ENCODE peak calls at places on chromosomes 6 and 20, in four cellular contexts. T is GM10248, O is lower leg skin, D is PC-3. J is an unnamed sample.

GRCh38 chr6:151723152-151723551 is 84.3 kb upstream of the ESR1 start:
- DNase-seq in T (peak), O (no peak), D (no peak), J (no peak)

GRCh38 chr6:146693342-146693741 is 94.6 kb downstream of the ADGB start:
- DNase-seq in T (no peak), O (no peak), D (no peak), J (no peak)

GRCh38 chr20:33840759-33841438 is 29.8 kb downstream of the CHMP4B start:
- DNase-seq in T (no peak), O (no peak), D (no peak), J (no peak)

GRCh38 chr6:699319-699718 is 6.4 kb upstream of the EXOC2 start:
- DNase-seq in T (no peak), O (no peak), D (no peak), J (no peak)

GRCh38 chr6:144597511-144597910 is 312.4 kb downstream of the UTRN start:
- DNase-seq in T (no peak), O (no peak), D (no peak), J (no peak)

GRCh38 chr6:14665827-14666724 is 548.5 kb downstream of the CD83 start:
- DNase-seq in T (peak), O (peak), D (peak), J (no peak)

GRCh38 chr6:125888989-125889656 is 67.4 kb upstream of the HINT3 start:
- DNase-seq in T (peak), O (no peak), D (peak), J (no peak)

GRCh38 chr6:136317976-136318375 is 28.3 kb upstream of the BCLAF1 start:
- DNase-seq in T (no peak), O (no peak), D (no peak), J (no peak)

GRCh38 chr6:26195924-26196845 is 109.0 kb downstream of the HFE start:
- DNase-seq in T (no peak), O (no peak), D (peak), J (peak)

GRCh38 chr20:19690462-19690861 is 67.6 kb upstream of the RIN2 start:
- DNase-seq in T (no peak), O (no peak), D (no peak), J (no peak)

GRCh38 chr20:19683822-19684221 is 74.2 kb upstream of the RIN2 start:
- DNase-seq in T (no peak), O (no peak), D (no peak), J (no peak)

GRCh38 chr20:19691125-19691524 is 66.9 kb upstream of the RIN2 start:
- DNase-seq in T (no peak), O (no peak), D (no peak), J (no peak)

GRCh38 chr20:19692100-19692499 is 66.0 kb upstream of the RIN2 start:
- DNase-seq in T (no peak), O (no peak), D (peak), J (no peak)

GRCh38 chr20:19688031-19688806 is 69.8 kb upstream of the RIN2 start:
- DNase-seq in T (no peak), O (peak), D (peak), J (no peak)
- TF ChIP-seq CTCF in T (peak), O (no peak), D (peak), J (no peak)

DNA sequence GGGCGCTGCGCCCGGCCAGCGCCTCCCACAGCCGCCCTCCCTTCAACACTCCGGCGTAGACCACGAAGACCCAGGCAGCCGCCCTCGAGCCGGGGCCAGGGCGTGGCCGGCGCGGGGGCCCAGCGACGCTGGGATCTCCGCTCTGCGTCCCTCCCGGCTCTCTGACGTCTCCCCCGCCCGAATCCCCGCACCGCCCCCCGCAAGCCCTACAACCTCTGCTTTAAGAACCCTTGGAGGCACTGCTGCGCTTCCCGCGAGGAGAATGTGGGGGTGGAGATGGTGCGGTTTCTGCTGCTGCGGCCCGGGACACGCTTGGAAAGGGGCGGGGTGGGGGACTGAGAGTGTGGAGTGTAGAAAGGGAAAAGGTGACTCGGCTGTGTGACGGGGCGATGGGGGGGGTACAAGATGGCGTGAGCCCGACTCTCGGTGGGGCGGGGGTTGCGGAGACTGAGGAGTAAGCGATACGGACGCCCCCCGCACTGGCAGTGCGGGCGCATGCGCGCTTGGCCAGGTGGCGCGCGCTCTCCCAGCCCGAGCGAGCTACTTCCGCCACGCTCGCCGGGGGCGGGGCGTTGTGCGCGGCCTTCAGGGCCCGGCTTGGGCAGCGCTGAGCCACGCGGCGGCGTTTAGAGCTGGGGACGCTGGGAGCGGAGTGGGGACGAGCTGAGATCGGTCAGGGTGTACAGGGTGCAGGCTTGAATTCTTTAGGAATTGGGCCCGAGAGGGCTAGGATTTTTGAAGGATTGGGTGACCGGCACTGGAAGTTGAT is at the start of gene SUPT3H:
- DNase-seq in T (peak), O (peak), D (peak), J (peak)
- TF ChIP-seq CTCF in T (peak), O (no peak), D (peak), J (no peak)

GRCh38 chr6:97187951-97188350 is 95.1 kb downstream of the MMS22L start:
- DNase-seq in T (peak), O (no peak), D (no peak), J (no peak)

GRCh38 chr6:97189767-97190166 is 93.2 kb downstream of the MMS22L start:
- DNase-seq in T (no peak), O (no peak), D (no peak), J (no peak)

DNA sequence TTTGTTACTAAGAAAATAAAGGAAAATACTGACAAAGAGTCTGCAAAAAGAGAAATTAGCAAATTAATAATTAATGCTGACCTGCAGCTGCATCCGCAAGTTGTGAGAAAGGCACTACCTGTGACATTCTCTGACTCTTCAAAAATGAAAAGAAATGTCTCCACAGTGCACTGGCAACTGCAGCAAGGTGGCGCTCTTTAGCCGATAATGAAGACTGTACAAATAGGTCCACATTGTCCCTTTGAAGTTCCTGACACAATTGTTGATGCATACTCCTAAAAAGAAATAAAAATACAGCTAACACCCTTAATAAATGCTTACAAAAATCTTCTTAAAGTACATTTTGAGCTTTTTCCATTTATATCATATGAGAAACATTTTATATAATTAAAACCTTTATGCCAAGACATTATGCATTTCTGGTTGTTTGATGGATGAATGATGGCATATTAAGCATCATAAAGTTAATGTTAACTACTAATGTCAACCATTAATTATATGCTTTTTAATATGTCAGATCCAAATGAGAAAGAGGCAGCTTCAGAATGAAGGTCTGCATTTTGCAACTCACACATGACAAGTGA is 96.5 kb downstream of the MMS22L start:
- DNase-seq in T (peak), O (peak), D (peak), J (peak)
- TF ChIP-seq CTCF in T (peak), O (no peak), D (peak), J (peak)

GRCh38 chr20:63441777-63442493 is 30.5 kb downstream of the KCNQ2 start:
- DNase-seq in T (peak), O (peak), D (peak), J (peak)
- TF ChIP-seq CTCF in T (peak), O (no peak), D (peak), J (no peak)

DNA sequence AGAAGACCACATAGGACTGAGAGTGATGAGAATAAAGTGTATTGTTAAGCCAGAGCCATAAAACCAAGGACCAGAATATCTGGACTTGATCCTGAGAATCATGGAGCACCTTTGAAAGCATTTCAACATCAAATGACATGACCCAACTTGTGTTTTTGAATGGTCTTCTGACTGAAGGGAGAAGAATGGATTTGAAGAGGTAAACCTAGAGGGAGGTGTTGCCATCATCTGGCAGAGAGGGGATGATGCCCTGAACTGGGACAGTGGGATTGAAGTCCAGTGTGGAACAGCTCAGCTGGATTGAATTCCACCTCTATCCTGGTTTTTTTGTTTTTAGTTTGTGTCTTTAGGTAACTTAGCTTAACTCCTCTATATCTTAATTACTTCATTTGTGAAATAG is 570.0 kb downstream of the TBC1D32 start:
- DNase-seq in T (no peak), O (no peak), D (no peak), J (no peak)
- TF ChIP-seq CTCF in T (no peak), O (no peak), D (no peak), J (no peak)

GRCh38 chr6:119612176-119612870 is 262.8 kb upstream of the MAN1A1 start:
- DNase-seq in T (no peak), O (no peak), D (no peak), J (no peak)
- TF ChIP-seq CTCF in T (no peak), O (no peak), D (no peak), J (no peak)

GRCh38 chr20:38304845-38305447 is 990 bp downstream of the BPI start:
- DNase-seq in T (peak), O (no peak), D (peak), J (no peak)
- TF ChIP-seq CTCF in T (peak), O (no peak), D (peak), J (no peak)

DNA sequence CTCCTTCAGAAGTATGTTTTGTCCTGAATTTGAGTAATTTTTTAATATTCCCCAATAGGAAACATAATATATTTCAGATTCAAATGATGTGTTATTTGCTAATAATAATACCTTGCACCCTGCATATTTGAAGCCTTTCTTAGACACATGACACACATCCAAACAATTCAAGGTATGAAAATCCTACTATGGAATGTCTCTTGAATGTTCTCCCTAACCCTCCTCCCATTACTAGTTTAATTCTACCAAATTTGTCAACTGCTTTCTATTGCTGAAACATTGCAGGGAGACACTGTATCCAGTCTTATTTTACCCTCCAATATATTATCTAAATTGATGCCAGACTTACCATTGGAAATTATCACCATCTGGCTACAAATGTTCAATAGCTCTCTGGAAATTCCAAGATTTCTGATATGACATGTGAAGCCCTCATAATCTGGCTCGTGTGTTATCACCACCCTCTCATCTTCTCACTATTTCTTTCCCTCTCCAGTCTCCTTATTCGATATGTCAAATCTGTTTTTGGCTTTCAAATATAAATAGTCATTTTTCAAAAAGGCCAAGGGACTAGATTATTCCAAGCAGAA is 1027.3 kb upstream of the CITED2 start:
- DNase-seq in T (no peak), O (no peak), D (peak), J (no peak)
- TF ChIP-seq CTCF in T (no peak), O (no peak), D (no peak), J (no peak)